ENCODE peak calls at places on chromosomes 4 and X, in five cellular contexts. One of them, this sample, is unnamed.
A peak's percentile ranks its signal among the peaks of the same experiment; 100 is the strongest.

GRCh38 chr4:174096456-174096855 is 187.0 kb downstream of the FBXO8 start:
- DNase-seq in neuronal stem cell: no peak
- DNase-seq in mesendoderm: no peak
- DNase-seq in IMR-90: no peak
- DNase-seq in H9: no peak
- DNase-seq in this sample: no peak

GRCh38 chr4:87811977-87812376 is 12.6 kb downstream of the IBSP start:
- DNase-seq in neuronal stem cell: no peak
- DNase-seq in mesendoderm: no peak
- DNase-seq in IMR-90: peak; percentile 27
- DNase-seq in H9: no peak
- DNase-seq in this sample: no peak

GRCh38 chr4:169117591-169118081 is 107.6 kb upstream of the CBR4 start:
- DNase-seq in neuronal stem cell: no peak
- DNase-seq in mesendoderm: no peak
- DNase-seq in IMR-90: peak; percentile 95
- DNase-seq in H9: no peak
- DNase-seq in this sample: no peak

GRCh38 chrX:45743906-45744625 is 543.4 kb upstream of the DIPK2B start:
- DNase-seq in neuronal stem cell: no peak
- DNase-seq in mesendoderm: no peak
- DNase-seq in IMR-90: no peak
- DNase-seq in H9: no peak
- DNase-seq in this sample: peak; percentile 10

GRCh38 chr4:138816883-138817282 is 198.7 kb upstream of the NOCT start:
- DNase-seq in neuronal stem cell: no peak
- DNase-seq in mesendoderm: peak; percentile 93
- DNase-seq in IMR-90: no peak
- DNase-seq in H9: no peak
- DNase-seq in this sample: no peak

GRCh38 chr4:9691221-9692065 is 90.0 kb upstream of the DRD5 start:
- DNase-seq in neuronal stem cell: peak; percentile 88
- DNase-seq in mesendoderm: peak; percentile 98
- DNase-seq in IMR-90: peak; percentile 6
- DNase-seq in H9: peak; percentile 99
- DNase-seq in this sample: peak; percentile 48

GRCh38 chrX:552496-552895 is 78.1 kb upstream of the SHOX start:
- DNase-seq in neuronal stem cell: no peak
- DNase-seq in mesendoderm: no peak
- DNase-seq in IMR-90: no peak
- DNase-seq in H9: no peak
- DNase-seq in this sample: no peak

GRCh38 chrX:67568769-67569168 is 24.9 kb downstream of the AR start:
- DNase-seq in neuronal stem cell: no peak
- DNase-seq in mesendoderm: peak; percentile 32
- DNase-seq in IMR-90: no peak
- DNase-seq in H9: no peak
- DNase-seq in this sample: no peak

GRCh38 chr4:140609548-140610425 is 41.0 kb upstream of the UCP1 start:
- DNase-seq in neuronal stem cell: peak; percentile 35
- DNase-seq in mesendoderm: peak; percentile 51
- DNase-seq in IMR-90: peak; percentile 55
- DNase-seq in H9: no peak
- DNase-seq in this sample: peak; percentile 54

DNA sequence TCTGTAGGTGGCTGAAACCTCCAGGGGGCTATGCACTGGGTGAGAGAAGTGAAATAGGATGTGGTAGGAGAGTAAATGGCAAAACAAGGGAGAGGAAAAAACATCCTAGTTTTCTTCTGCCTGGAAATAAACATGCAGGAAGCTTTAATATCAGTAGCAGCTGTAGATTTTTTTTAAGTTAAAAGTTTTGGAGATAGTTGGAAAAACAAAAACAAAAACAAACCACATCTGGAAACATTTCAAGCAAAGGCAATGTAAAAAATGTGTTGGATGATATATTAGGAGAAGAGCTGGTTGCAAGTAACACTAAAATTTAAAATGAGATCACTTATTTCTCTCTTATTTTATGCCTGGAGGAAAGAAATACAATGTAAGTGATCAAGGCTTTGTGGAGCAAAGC is 388.0 kb downstream of the SPRY1 start:
- DNase-seq in neuronal stem cell: no peak
- DNase-seq in mesendoderm: no peak
- DNase-seq in IMR-90: no peak
- DNase-seq in H9: no peak
- DNase-seq in this sample: no peak
- H3K4me1 ChIP-seq in neuronal stem cell: peaks cover 10% of the 10 kb centered on the region
- H3K4me1 ChIP-seq in mesendoderm: no peaks in the 10 kb centered on the region
- H3K4me1 ChIP-seq in IMR-90: peaks cover 21% of the 10 kb centered on the region
- H3K4me1 ChIP-seq in H9: peaks cover 5% of the 10 kb centered on the region
- H3K4me1 ChIP-seq in this sample: peaks cover 2% of the 10 kb centered on the region

DNA sequence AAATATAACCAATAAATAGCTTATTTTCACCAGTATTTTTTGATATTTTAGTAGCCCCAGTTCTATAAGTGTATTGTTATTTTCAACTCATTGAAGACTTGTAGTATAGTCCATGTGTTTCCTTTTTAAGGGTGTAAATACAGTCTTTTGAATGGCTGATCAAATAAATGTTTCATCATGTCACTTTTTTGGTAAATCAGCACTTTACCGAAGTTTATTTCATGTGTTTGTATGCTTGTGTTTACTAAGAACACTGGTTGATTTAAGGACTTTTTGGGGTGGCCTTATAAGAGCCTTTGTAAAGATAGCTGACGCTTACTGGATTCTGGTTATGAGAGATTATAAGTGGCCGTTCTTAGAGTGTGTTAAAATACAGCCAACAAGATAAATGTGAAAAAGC is 2.6 kb downstream of the UBE2K start:
- DNase-seq in neuronal stem cell: no peak
- DNase-seq in mesendoderm: no peak
- DNase-seq in IMR-90: no peak
- DNase-seq in H9: no peak
- DNase-seq in this sample: no peak
- H3K27ac ChIP-seq in neuronal stem cell: no peak overlapping the region
- H3K27ac ChIP-seq in mesendoderm: no peak overlapping the region
- H3K27ac ChIP-seq in IMR-90: no peak overlapping the region
- H3K27ac ChIP-seq in H9: no peak overlapping the region
- H3K27ac ChIP-seq in this sample: no peak overlapping the region

GRCh38 chr4:73868206-73869129 is 725 bp upstream of the CXCL1 start:
- DNase-seq in neuronal stem cell: peak; percentile 5
- DNase-seq in mesendoderm: peak; percentile 42
- DNase-seq in IMR-90: no peak
- DNase-seq in H9: no peak
- DNase-seq in this sample: peak; percentile 74

GRCh38 chr4:73869130-73870055 is at the start of gene CXCL1:
- DNase-seq in neuronal stem cell: peak; percentile 14
- DNase-seq in mesendoderm: peak; percentile 44
- DNase-seq in IMR-90: no peak
- DNase-seq in H9: peak; percentile 48
- DNase-seq in this sample: peak; percentile 81

GRCh38 chr4:73865697-73866096 is 3.5 kb upstream of the CXCL1 start:
- DNase-seq in neuronal stem cell: no peak
- DNase-seq in mesendoderm: no peak
- DNase-seq in IMR-90: no peak
- DNase-seq in H9: no peak
- DNase-seq in this sample: no peak

GRCh38 chr4:73866236-73866635 is 3.0 kb upstream of the CXCL1 start:
- DNase-seq in neuronal stem cell: no peak
- DNase-seq in mesendoderm: no peak
- DNase-seq in IMR-90: no peak
- DNase-seq in H9: no peak
- DNase-seq in this sample: no peak

GRCh38 chr4:73867783-73868182 is 1.4 kb upstream of the CXCL1 start:
- DNase-seq in neuronal stem cell: no peak
- DNase-seq in mesendoderm: peak; percentile 59
- DNase-seq in IMR-90: no peak
- DNase-seq in H9: peak; percentile 37
- DNase-seq in this sample: peak; percentile 31
- H2BK120ac ChIP-seq in neuronal stem cell: no peak overlapping the region
- H2BK120ac ChIP-seq in mesendoderm: no peak overlapping the region
- H2BK120ac ChIP-seq in IMR-90: no peak overlapping the region
- H2BK120ac ChIP-seq in H9: no peak overlapping the region
- H2BK120ac ChIP-seq in this sample: peak overlapping the region; percentile 52

DNA sequence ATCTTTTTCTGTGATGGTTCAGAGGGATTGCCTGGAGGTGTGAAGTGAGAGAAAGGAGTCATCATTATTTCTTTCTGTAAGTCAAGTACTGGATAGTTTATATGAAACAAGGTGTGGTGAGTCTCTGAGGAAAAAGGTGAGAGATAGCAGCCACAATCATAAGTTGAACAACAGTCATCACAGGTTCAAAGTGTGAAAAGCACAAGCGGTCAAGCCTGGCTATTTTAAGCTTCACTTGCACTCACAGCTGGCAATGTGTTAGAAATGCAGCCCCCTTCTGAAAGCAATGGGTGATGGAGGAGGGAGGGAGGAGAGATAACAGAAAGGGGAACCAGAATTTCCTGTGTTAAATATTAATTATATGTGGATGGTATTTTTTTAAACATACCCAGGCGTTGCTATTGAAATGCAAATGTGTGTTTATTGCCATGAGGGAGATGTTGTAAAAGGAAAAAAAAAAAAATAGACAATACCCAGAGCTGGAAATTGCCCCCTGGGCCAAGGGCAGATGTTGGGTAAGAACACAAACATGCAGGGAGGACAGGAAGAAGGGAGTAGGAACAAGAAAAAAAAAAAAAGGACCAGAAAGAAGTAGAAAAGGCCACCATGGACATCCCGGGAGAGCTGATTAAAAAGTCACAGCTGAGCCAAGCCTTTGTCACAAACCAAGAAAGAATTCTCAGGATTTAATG is 26.8 kb upstream of the BMP3 start:
- DNase-seq in neuronal stem cell: no peak
- DNase-seq in mesendoderm: peak; percentile 51
- DNase-seq in IMR-90: no peak
- DNase-seq in H9: no peak
- DNase-seq in this sample: no peak
- H3K4me1 ChIP-seq in neuronal stem cell: no peaks in the 10 kb centered on the region
- H3K4me1 ChIP-seq in mesendoderm: no peaks in the 10 kb centered on the region
- H3K4me1 ChIP-seq in IMR-90: no peaks in the 10 kb centered on the region
- H3K4me1 ChIP-seq in H9: no peaks in the 10 kb centered on the region
- H3K4me1 ChIP-seq in this sample: no peaks in the 10 kb centered on the region

GRCh38 chrX:40149286-40150175 is 51.8 kb upstream of the BCOR start:
- DNase-seq in neuronal stem cell: no peak
- DNase-seq in mesendoderm: no peak
- DNase-seq in IMR-90: no peak
- DNase-seq in H9: peak; percentile 49
- DNase-seq in this sample: no peak
- H3K27ac ChIP-seq in neuronal stem cell: no peak overlapping the region
- H3K27ac ChIP-seq in mesendoderm: no peak overlapping the region
- H3K27ac ChIP-seq in IMR-90: no peak overlapping the region
- H3K27ac ChIP-seq in H9: no peak overlapping the region
- H3K27ac ChIP-seq in this sample: no peak overlapping the region

GRCh38 chr4:42296196-42296595 is 101.1 kb upstream of the SHISA3 start:
- DNase-seq in neuronal stem cell: no peak
- DNase-seq in mesendoderm: no peak
- DNase-seq in IMR-90: no peak
- DNase-seq in H9: no peak
- DNase-seq in this sample: no peak
- H2BK120ac ChIP-seq in neuronal stem cell: no peak overlapping the region
- H2BK120ac ChIP-seq in mesendoderm: no peak overlapping the region
- H2BK120ac ChIP-seq in IMR-90: no peak overlapping the region
- H2BK120ac ChIP-seq in H9: no peak overlapping the region
- H2BK120ac ChIP-seq in this sample: no peak overlapping the region

DNA sequence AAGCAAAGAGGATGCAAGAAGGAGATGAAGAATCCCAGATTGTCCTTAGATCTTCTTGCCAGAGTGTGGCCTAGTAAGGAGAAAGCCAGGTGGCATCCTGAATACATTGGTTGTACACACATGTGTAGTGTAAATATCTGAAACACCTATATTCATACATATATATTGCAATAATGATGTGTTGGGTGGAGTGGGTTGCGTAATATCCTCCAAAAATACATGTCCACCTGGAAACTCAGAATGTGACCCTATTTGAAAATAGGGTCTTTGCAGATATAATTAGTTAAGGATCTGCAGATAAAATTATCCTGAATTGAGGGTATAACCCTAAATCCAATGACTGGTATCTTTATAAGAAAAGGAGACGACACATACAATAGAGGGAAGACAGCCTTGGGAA is 216.3 kb downstream of the NLGN4X start:
- DNase-seq in neuronal stem cell: no peak
- DNase-seq in mesendoderm: no peak
- DNase-seq in IMR-90: no peak
- DNase-seq in H9: no peak
- DNase-seq in this sample: no peak
- H3K4me1 ChIP-seq in neuronal stem cell: no peaks in the 10 kb centered on the region
- H3K4me1 ChIP-seq in mesendoderm: no peaks in the 10 kb centered on the region
- H3K4me1 ChIP-seq in IMR-90: no peaks in the 10 kb centered on the region
- H3K4me1 ChIP-seq in H9: peaks cover 3% of the 10 kb centered on the region
- H3K4me1 ChIP-seq in this sample: no peaks in the 10 kb centered on the region

GRCh38 chr4:186717556-186717955 is 6.1 kb downstream of the FAT1 start:
- DNase-seq in neuronal stem cell: no peak
- DNase-seq in mesendoderm: no peak
- DNase-seq in IMR-90: no peak
- DNase-seq in H9: no peak
- DNase-seq in this sample: no peak
- H3K27ac ChIP-seq in neuronal stem cell: no peak overlapping the region
- H3K27ac ChIP-seq in mesendoderm: no peak overlapping the region
- H3K27ac ChIP-seq in IMR-90: no peak overlapping the region
- H3K27ac ChIP-seq in H9: no peak overlapping the region
- H3K27ac ChIP-seq in this sample: no peak overlapping the region